ENCODE peak calls at places on chromosomes 2 and 18, in seven cellular contexts. One of them, this sample, is unnamed.

GRCh38 chr18:58838165-58838860 is 26.4 kb upstream of the ZNF532 start:
- ATAC-seq in activated naive CD8-positive, alpha-beta T cell treated with anti-CD3 and anti-CD28 coated beads, Interleukin-2, amount 50 U/mL, for 24 hours: no peak
- ATAC-seq in GM23338: peak; percentile 36
- ATAC-seq in pancreas: no peak
- ATAC-seq in K562: no peak
- ATAC-seq in WTC11: peak; percentile 21
- ATAC-seq in sciatic nerve: no peak
- ATAC-seq in this sample: no peak

GRCh38 chr2:95026471-95027368 is 1.2 kb downstream of the MAL start:
- ATAC-seq in activated naive CD8-positive, alpha-beta T cell treated with anti-CD3 and anti-CD28 coated beads, Interleukin-2, amount 50 U/mL, for 24 hours: no peak
- ATAC-seq in GM23338: peak; percentile 34
- ATAC-seq in pancreas: peak; percentile 38
- ATAC-seq in K562: no peak
- ATAC-seq in WTC11: peak; percentile 9
- ATAC-seq in sciatic nerve: no peak
- ATAC-seq in this sample: no peak

GRCh38 chr2:122135353-122135947 is 380.0 kb downstream of the TSN start:
- ATAC-seq in activated naive CD8-positive, alpha-beta T cell treated with anti-CD3 and anti-CD28 coated beads, Interleukin-2, amount 50 U/mL, for 24 hours: no peak
- ATAC-seq in GM23338: no peak
- ATAC-seq in pancreas: no peak
- ATAC-seq in K562: peak; percentile 85
- ATAC-seq in WTC11: no peak
- ATAC-seq in sciatic nerve: no peak
- ATAC-seq in this sample: no peak

GRCh38 chr2:137521653-137522052 is 442.6 kb upstream of the HNMT start:
- ATAC-seq in activated naive CD8-positive, alpha-beta T cell treated with anti-CD3 and anti-CD28 coated beads, Interleukin-2, amount 50 U/mL, for 24 hours: no peak
- ATAC-seq in GM23338: no peak
- ATAC-seq in pancreas: no peak
- ATAC-seq in K562: no peak
- ATAC-seq in WTC11: no peak
- ATAC-seq in sciatic nerve: peak; percentile 57
- ATAC-seq in this sample: no peak

GRCh38 chr2:242012956-242013764 is 143.6 kb downstream of the RTP5 start:
- ATAC-seq in activated naive CD8-positive, alpha-beta T cell treated with anti-CD3 and anti-CD28 coated beads, Interleukin-2, amount 50 U/mL, for 24 hours: no peak
- ATAC-seq in GM23338: no peak
- ATAC-seq in pancreas: peak; percentile 11
- ATAC-seq in K562: no peak
- ATAC-seq in WTC11: no peak
- ATAC-seq in sciatic nerve: peak; percentile 23
- ATAC-seq in this sample: no peak

GRCh38 chr2:74387346-74387745 is 7.2 kb upstream of the DCTN1 start:
- ATAC-seq in activated naive CD8-positive, alpha-beta T cell treated with anti-CD3 and anti-CD28 coated beads, Interleukin-2, amount 50 U/mL, for 24 hours: no peak
- ATAC-seq in GM23338: no peak
- ATAC-seq in pancreas: no peak
- ATAC-seq in K562: no peak
- ATAC-seq in WTC11: no peak
- ATAC-seq in sciatic nerve: no peak
- ATAC-seq in this sample: no peak

GRCh38 chr2:16614314-16614860 is 51.2 kb downstream of the CYRIA start:
- ATAC-seq in activated naive CD8-positive, alpha-beta T cell treated with anti-CD3 and anti-CD28 coated beads, Interleukin-2, amount 50 U/mL, for 24 hours: no peak
- ATAC-seq in GM23338: no peak
- ATAC-seq in pancreas: peak; percentile 6
- ATAC-seq in K562: peak; percentile 44
- ATAC-seq in WTC11: no peak
- ATAC-seq in sciatic nerve: peak; percentile 52
- ATAC-seq in this sample: no peak

GRCh38 chr2:143070688-143071087 is 58.5 kb upstream of the ARHGAP15 start:
- ATAC-seq in activated naive CD8-positive, alpha-beta T cell treated with anti-CD3 and anti-CD28 coated beads, Interleukin-2, amount 50 U/mL, for 24 hours: no peak
- ATAC-seq in GM23338: no peak
- ATAC-seq in pancreas: no peak
- ATAC-seq in K562: no peak
- ATAC-seq in WTC11: no peak
- ATAC-seq in sciatic nerve: no peak
- ATAC-seq in this sample: no peak

GRCh38 chr18:45792551-45793294 is 32.8 kb upstream of the SIGLEC15 start:
- ATAC-seq in activated naive CD8-positive, alpha-beta T cell treated with anti-CD3 and anti-CD28 coated beads, Interleukin-2, amount 50 U/mL, for 24 hours: no peak
- ATAC-seq in GM23338: no peak
- ATAC-seq in pancreas: no peak
- ATAC-seq in K562: no peak
- ATAC-seq in WTC11: no peak
- ATAC-seq in sciatic nerve: no peak
- ATAC-seq in this sample: no peak

GRCh38 chr2:37686792-37687595 is 15.6 kb upstream of the CDC42EP3 start:
- ATAC-seq in activated naive CD8-positive, alpha-beta T cell treated with anti-CD3 and anti-CD28 coated beads, Interleukin-2, amount 50 U/mL, for 24 hours: peak; percentile 60
- ATAC-seq in GM23338: no peak
- ATAC-seq in pancreas: no peak
- ATAC-seq in K562: no peak
- ATAC-seq in WTC11: no peak
- ATAC-seq in sciatic nerve: no peak
- ATAC-seq in this sample: no peak

GRCh38 chr18:59697236-59697932 is at the start of gene CCBE1:
- ATAC-seq in activated naive CD8-positive, alpha-beta T cell treated with anti-CD3 and anti-CD28 coated beads, Interleukin-2, amount 50 U/mL, for 24 hours: peak; percentile 29
- ATAC-seq in GM23338: peak; percentile 83
- ATAC-seq in pancreas: peak; percentile 92
- ATAC-seq in K562: peak; percentile 93
- ATAC-seq in WTC11: peak; percentile 80
- ATAC-seq in sciatic nerve: peak; percentile 81
- ATAC-seq in this sample: peak; percentile 85

GRCh38 chr2:65687614-65688013 is 255.2 kb upstream of the SPRED2 start:
- ATAC-seq in activated naive CD8-positive, alpha-beta T cell treated with anti-CD3 and anti-CD28 coated beads, Interleukin-2, amount 50 U/mL, for 24 hours: no peak
- ATAC-seq in GM23338: no peak
- ATAC-seq in pancreas: no peak
- ATAC-seq in K562: no peak
- ATAC-seq in WTC11: no peak
- ATAC-seq in sciatic nerve: no peak
- ATAC-seq in this sample: no peak

GRCh38 chr18:48137354-48138208 is 207.1 kb upstream of the SMAD2 start:
- ATAC-seq in activated naive CD8-positive, alpha-beta T cell treated with anti-CD3 and anti-CD28 coated beads, Interleukin-2, amount 50 U/mL, for 24 hours: peak; percentile 18
- ATAC-seq in GM23338: no peak
- ATAC-seq in pancreas: no peak
- ATAC-seq in K562: no peak
- ATAC-seq in WTC11: no peak
- ATAC-seq in sciatic nerve: no peak
- ATAC-seq in this sample: no peak

GRCh38 chr2:149572102-149572953 is 15.2 kb downstream of the MMADHC start:
- ATAC-seq in activated naive CD8-positive, alpha-beta T cell treated with anti-CD3 and anti-CD28 coated beads, Interleukin-2, amount 50 U/mL, for 24 hours: no peak
- ATAC-seq in GM23338: no peak
- ATAC-seq in pancreas: no peak
- ATAC-seq in K562: no peak
- ATAC-seq in WTC11: no peak
- ATAC-seq in sciatic nerve: peak; percentile 58
- ATAC-seq in this sample: no peak

GRCh38 chr2:25323612-25324189 is 18.0 kb downstream of the DNMT3A start:
- ATAC-seq in activated naive CD8-positive, alpha-beta T cell treated with anti-CD3 and anti-CD28 coated beads, Interleukin-2, amount 50 U/mL, for 24 hours: no peak
- ATAC-seq in GM23338: no peak
- ATAC-seq in pancreas: peak; percentile 57
- ATAC-seq in K562: no peak
- ATAC-seq in WTC11: no peak
- ATAC-seq in sciatic nerve: peak; percentile 10
- ATAC-seq in this sample: no peak

GRCh38 chr18:49924293-49924983 is 111.1 kb upstream of the ACAA2 start:
- ATAC-seq in activated naive CD8-positive, alpha-beta T cell treated with anti-CD3 and anti-CD28 coated beads, Interleukin-2, amount 50 U/mL, for 24 hours: no peak
- ATAC-seq in GM23338: no peak
- ATAC-seq in pancreas: no peak
- ATAC-seq in K562: no peak
- ATAC-seq in WTC11: no peak
- ATAC-seq in sciatic nerve: no peak
- ATAC-seq in this sample: no peak

GRCh38 chr2:230865766-230866703 is 1.3 kb downstream of the ITM2C start:
- ATAC-seq in activated naive CD8-positive, alpha-beta T cell treated with anti-CD3 and anti-CD28 coated beads, Interleukin-2, amount 50 U/mL, for 24 hours: no peak
- ATAC-seq in GM23338: peak; percentile 1
- ATAC-seq in pancreas: peak; percentile 38
- ATAC-seq in K562: no peak
- ATAC-seq in WTC11: no peak
- ATAC-seq in sciatic nerve: peak; percentile 46
- ATAC-seq in this sample: no peak

GRCh38 chr2:63651361-63651760 is 62.6 kb downstream of the MDH1 start:
- ATAC-seq in activated naive CD8-positive, alpha-beta T cell treated with anti-CD3 and anti-CD28 coated beads, Interleukin-2, amount 50 U/mL, for 24 hours: no peak
- ATAC-seq in GM23338: no peak
- ATAC-seq in pancreas: no peak
- ATAC-seq in K562: no peak
- ATAC-seq in WTC11: no peak
- ATAC-seq in sciatic nerve: no peak
- ATAC-seq in this sample: no peak

GRCh38 chr2:37456479-37456878 is 112.0 kb downstream of the QPCT start:
- ATAC-seq in activated naive CD8-positive, alpha-beta T cell treated with anti-CD3 and anti-CD28 coated beads, Interleukin-2, amount 50 U/mL, for 24 hours: no peak
- ATAC-seq in GM23338: no peak
- ATAC-seq in pancreas: no peak
- ATAC-seq in K562: no peak
- ATAC-seq in WTC11: no peak
- ATAC-seq in sciatic nerve: no peak
- ATAC-seq in this sample: no peak

GRCh38 chr18:58911241-58911640 is 46.6 kb downstream of the ZNF532 start:
- ATAC-seq in activated naive CD8-positive, alpha-beta T cell treated with anti-CD3 and anti-CD28 coated beads, Interleukin-2, amount 50 U/mL, for 24 hours: no peak
- ATAC-seq in GM23338: peak; percentile 7
- ATAC-seq in pancreas: no peak
- ATAC-seq in K562: no peak
- ATAC-seq in WTC11: no peak
- ATAC-seq in sciatic nerve: peak; percentile 29
- ATAC-seq in this sample: peak; percentile 26

GRCh38 chr2:46988230-46988629 is 72.6 kb upstream of the MCFD2 start:
- ATAC-seq in activated naive CD8-positive, alpha-beta T cell treated with anti-CD3 and anti-CD28 coated beads, Interleukin-2, amount 50 U/mL, for 24 hours: no peak
- ATAC-seq in GM23338: no peak
- ATAC-seq in pancreas: no peak
- ATAC-seq in K562: no peak
- ATAC-seq in WTC11: no peak
- ATAC-seq in sciatic nerve: no peak
- ATAC-seq in this sample: no peak

GRCh38 chr2:196204991-196205766 is 33.8 kb upstream of the STK17B start:
- ATAC-seq in activated naive CD8-positive, alpha-beta T cell treated with anti-CD3 and anti-CD28 coated beads, Interleukin-2, amount 50 U/mL, for 24 hours: peak; percentile 48
- ATAC-seq in GM23338: no peak
- ATAC-seq in pancreas: no peak
- ATAC-seq in K562: no peak
- ATAC-seq in WTC11: no peak
- ATAC-seq in sciatic nerve: no peak
- ATAC-seq in this sample: no peak

GRCh38 chr2:181183878-181184553 is 203.6 kb downstream of the UBE2E3 start:
- ATAC-seq in activated naive CD8-positive, alpha-beta T cell treated with anti-CD3 and anti-CD28 coated beads, Interleukin-2, amount 50 U/mL, for 24 hours: no peak
- ATAC-seq in GM23338: no peak
- ATAC-seq in pancreas: no peak
- ATAC-seq in K562: no peak
- ATAC-seq in WTC11: no peak
- ATAC-seq in sciatic nerve: no peak
- ATAC-seq in this sample: no peak